ENCODE peak calls at places on chromosome 9, in five cellular contexts. One of them, this sample, is unnamed.

GRCh38 chr9:36276840-36277239 is 18.6 kb upstream of the GNE start:
- DNase-seq in fibroblast of the aortic adventitia: peak
- DNase-seq in vagina: no peak
- DNase-seq in AG04450: peak
- DNase-seq in suprapubic skin: no peak
- DNase-seq in this sample: peak

GRCh38 chr9:35618854-35619799 is 914 bp upstream of the CD72 start:
- DNase-seq in fibroblast of the aortic adventitia: no peak
- DNase-seq in vagina: no peak
- DNase-seq in AG04450: no peak
- DNase-seq in suprapubic skin: no peak
- DNase-seq in this sample: no peak

GRCh38 chr9:132498811-132499210 is 83.6 kb upstream of the BARHL1 start:
- DNase-seq in fibroblast of the aortic adventitia: no peak
- DNase-seq in vagina: no peak
- DNase-seq in AG04450: no peak
- DNase-seq in suprapubic skin: no peak
- DNase-seq in this sample: no peak

GRCh38 chr9:131095666-131096489 is 453 bp upstream of the AIF1L start:
- DNase-seq in fibroblast of the aortic adventitia: no peak
- DNase-seq in vagina: no peak
- DNase-seq in AG04450: no peak
- DNase-seq in suprapubic skin: no peak
- DNase-seq in this sample: no peak

GRCh38 chr9:19122490-19123042 is 4.7 kb downstream of the PLIN2 start:
- DNase-seq in fibroblast of the aortic adventitia: no peak
- DNase-seq in vagina: no peak
- DNase-seq in AG04450: no peak
- DNase-seq in suprapubic skin: peak
- DNase-seq in this sample: no peak

GRCh38 chr9:16442622-16443021 is 427.8 kb downstream of the BNC2 start:
- DNase-seq in fibroblast of the aortic adventitia: peak
- DNase-seq in vagina: no peak
- DNase-seq in AG04450: no peak
- DNase-seq in suprapubic skin: no peak
- DNase-seq in this sample: peak

GRCh38 chr9:134525070-134525815 is 116.4 kb upstream of the COL5A1 start:
- DNase-seq in fibroblast of the aortic adventitia: no peak
- DNase-seq in vagina: no peak
- DNase-seq in AG04450: no peak
- DNase-seq in suprapubic skin: peak
- DNase-seq in this sample: no peak

GRCh38 chr9:115522928-115523327 is 405.0 kb upstream of the TNC start:
- DNase-seq in fibroblast of the aortic adventitia: no peak
- DNase-seq in vagina: no peak
- DNase-seq in AG04450: no peak
- DNase-seq in suprapubic skin: no peak
- DNase-seq in this sample: no peak

GRCh38 chr9:113593682-113594281 is 130.3 kb downstream of the RGS3 start:
- DNase-seq in fibroblast of the aortic adventitia: peak
- DNase-seq in vagina: no peak
- DNase-seq in AG04450: peak
- DNase-seq in suprapubic skin: peak
- DNase-seq in this sample: peak

GRCh38 chr9:105405514-105406131 is 42.2 kb upstream of the FSD1L start:
- DNase-seq in fibroblast of the aortic adventitia: no peak
- DNase-seq in vagina: no peak
- DNase-seq in AG04450: no peak
- DNase-seq in suprapubic skin: no peak
- DNase-seq in this sample: no peak

GRCh38 chr9:33187519-33188218 is 20.5 kb upstream of the B4GALT1 start:
- DNase-seq in fibroblast of the aortic adventitia: peak
- DNase-seq in vagina: no peak
- DNase-seq in AG04450: no peak
- DNase-seq in suprapubic skin: no peak
- DNase-seq in this sample: no peak

GRCh38 chr9:4714266-4715016 is 26.6 kb downstream of the AK3 start:
- DNase-seq in fibroblast of the aortic adventitia: no peak
- DNase-seq in vagina: no peak
- DNase-seq in AG04450: peak
- DNase-seq in suprapubic skin: no peak
- DNase-seq in this sample: no peak

GRCh38 chr9:127538849-127539258 is 73.2 kb upstream of the STXBP1 start:
- DNase-seq in fibroblast of the aortic adventitia: peak
- DNase-seq in vagina: no peak
- DNase-seq in AG04450: no peak
- DNase-seq in suprapubic skin: no peak
- DNase-seq in this sample: no peak

GRCh38 chr9:116928884-116929283 is 241.8 kb downstream of the TRIM32 start:
- DNase-seq in fibroblast of the aortic adventitia: no peak
- DNase-seq in vagina: no peak
- DNase-seq in AG04450: no peak
- DNase-seq in suprapubic skin: no peak
- DNase-seq in this sample: peak

GRCh38 chr9:112245126-112245525 is 70.0 kb upstream of the SUSD1 start:
- DNase-seq in fibroblast of the aortic adventitia: no peak
- DNase-seq in vagina: no peak
- DNase-seq in AG04450: no peak
- DNase-seq in suprapubic skin: no peak
- DNase-seq in this sample: peak

GRCh38 chr9:70901741-70902140 is 219.7 kb downstream of the TRPM3 start:
- DNase-seq in fibroblast of the aortic adventitia: no peak
- DNase-seq in vagina: no peak
- DNase-seq in AG04450: no peak
- DNase-seq in suprapubic skin: no peak
- DNase-seq in this sample: peak

GRCh38 chr9:68705636-68706578 is 867 bp downstream of the PIP5K1B start:
- DNase-seq in fibroblast of the aortic adventitia: no peak
- DNase-seq in vagina: no peak
- DNase-seq in AG04450: no peak
- DNase-seq in suprapubic skin: no peak
- DNase-seq in this sample: no peak

GRCh38 chr9:134563397-134563796 is 78.2 kb upstream of the COL5A1 start:
- DNase-seq in fibroblast of the aortic adventitia: no peak
- DNase-seq in vagina: peak
- DNase-seq in AG04450: no peak
- DNase-seq in suprapubic skin: peak
- DNase-seq in this sample: no peak

GRCh38 chr9:137035507-137035834 is 3.6 kb upstream of the FUT7 start:
- DNase-seq in fibroblast of the aortic adventitia: no peak
- DNase-seq in vagina: no peak
- DNase-seq in AG04450: no peak
- DNase-seq in suprapubic skin: no peak
- DNase-seq in this sample: no peak

GRCh38 chr9:109313351-109313750 is 7.5 kb downstream of the EPB41L4B start:
- DNase-seq in fibroblast of the aortic adventitia: no peak
- DNase-seq in vagina: no peak
- DNase-seq in AG04450: no peak
- DNase-seq in suprapubic skin: no peak
- DNase-seq in this sample: no peak

GRCh38 chr9:89154218-89154617 is 24.4 kb downstream of the SHC3 start:
- DNase-seq in fibroblast of the aortic adventitia: no peak
- DNase-seq in vagina: no peak
- DNase-seq in AG04450: no peak
- DNase-seq in suprapubic skin: no peak
- DNase-seq in this sample: no peak

GRCh38 chr9:31290731-31291130 is 1093.7 kb upstream of the ACO1 start:
- DNase-seq in fibroblast of the aortic adventitia: no peak
- DNase-seq in vagina: no peak
- DNase-seq in AG04450: no peak
- DNase-seq in suprapubic skin: no peak
- DNase-seq in this sample: no peak

GRCh38 chr9:89461302-89461701 is 36.6 kb downstream of the SEMA4D start:
- DNase-seq in fibroblast of the aortic adventitia: peak
- DNase-seq in vagina: no peak
- DNase-seq in AG04450: peak
- DNase-seq in suprapubic skin: no peak
- DNase-seq in this sample: peak

GRCh38 chr9:120830865-120831264 is 11.9 kb downstream of the PSMD5 start:
- DNase-seq in fibroblast of the aortic adventitia: no peak
- DNase-seq in vagina: no peak
- DNase-seq in AG04450: no peak
- DNase-seq in suprapubic skin: no peak
- DNase-seq in this sample: no peak

GRCh38 chr9:21506910-21507795 is 25.0 kb upstream of the IFNE start:
- DNase-seq in fibroblast of the aortic adventitia: peak
- DNase-seq in vagina: no peak
- DNase-seq in AG04450: peak
- DNase-seq in suprapubic skin: no peak
- DNase-seq in this sample: peak

GRCh38 chr9:118515947-118516346 is 811.7 kb downstream of the TLR4 start:
- DNase-seq in fibroblast of the aortic adventitia: no peak
- DNase-seq in vagina: no peak
- DNase-seq in AG04450: no peak
- DNase-seq in suprapubic skin: no peak
- DNase-seq in this sample: no peak

GRCh38 chr9:137550958-137551655 is 572 bp upstream of the MRPL41 start:
- DNase-seq in fibroblast of the aortic adventitia: peak
- DNase-seq in vagina: no peak
- DNase-seq in AG04450: peak
- DNase-seq in suprapubic skin: peak
- DNase-seq in this sample: peak

GRCh38 chr9:32954642-32955041 is 46.8 kb downstream of the APTX start:
- DNase-seq in fibroblast of the aortic adventitia: peak
- DNase-seq in vagina: no peak
- DNase-seq in AG04450: no peak
- DNase-seq in suprapubic skin: no peak
- DNase-seq in this sample: peak

DNA sequence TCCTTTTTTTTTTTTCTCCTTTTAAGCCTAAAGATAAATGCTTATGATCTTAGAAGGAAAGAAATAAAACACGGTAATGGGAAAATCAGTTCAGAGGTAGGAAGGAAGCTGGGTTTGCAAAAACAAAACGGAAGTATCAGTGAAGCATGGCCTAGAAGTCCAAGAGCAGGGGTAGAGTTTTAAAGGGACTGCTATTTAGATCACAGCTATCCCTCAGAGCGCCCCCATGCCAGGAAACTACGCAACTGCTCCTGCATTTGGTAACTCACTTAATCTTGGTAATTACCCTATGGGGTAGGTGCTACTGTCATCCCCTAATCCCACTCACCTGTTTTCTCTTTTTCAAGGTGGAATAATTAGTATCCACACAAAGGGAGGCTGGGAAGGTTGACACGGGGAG is 16.0 kb downstream of the TLE1 start:
- DNase-seq in fibroblast of the aortic adventitia: no peak
- DNase-seq in vagina: no peak
- DNase-seq in AG04450: no peak
- DNase-seq in suprapubic skin: no peak
- DNase-seq in this sample: no peak
- TF ChIP-seq CTCF in fibroblast of the aortic adventitia: no peak
- TF ChIP-seq CTCF in vagina: no peak
- TF ChIP-seq CTCF in AG04450: no peak
- TF ChIP-seq CTCF in suprapubic skin: no peak
- TF ChIP-seq CTCF in this sample: no peak

DNA sequence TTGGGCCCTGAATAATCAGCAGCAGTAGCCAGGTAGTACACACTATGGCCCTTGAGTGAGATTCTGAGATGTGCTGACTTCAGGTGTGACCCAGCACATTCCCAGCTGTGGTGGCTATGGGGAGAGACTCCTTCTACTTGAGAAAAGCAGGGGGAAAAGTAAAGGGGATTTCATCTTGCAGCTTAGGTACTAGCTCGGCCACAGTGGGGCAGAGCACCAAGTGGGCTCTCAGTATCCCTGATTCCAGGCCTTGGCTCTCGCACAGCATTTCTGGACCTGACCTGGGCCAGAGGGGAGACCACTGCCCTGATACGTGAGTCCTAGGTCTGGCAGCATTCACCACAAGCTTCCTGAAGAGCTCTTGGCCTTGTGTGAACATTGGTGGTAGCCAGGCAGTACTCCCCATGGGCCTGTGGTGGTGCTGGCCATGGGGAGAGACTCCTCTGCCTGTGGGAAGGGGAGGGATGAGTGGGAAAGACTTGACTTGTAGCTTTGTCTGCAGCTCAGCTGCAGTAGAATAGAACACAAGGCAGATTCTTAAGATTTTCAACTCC is 27.6 kb downstream of the PTGS1 start:
- DNase-seq in fibroblast of the aortic adventitia: no peak
- DNase-seq in vagina: peak
- DNase-seq in AG04450: no peak
- DNase-seq in suprapubic skin: no peak
- DNase-seq in this sample: no peak
- TF ChIP-seq CTCF in fibroblast of the aortic adventitia: no peak
- TF ChIP-seq CTCF in vagina: no peak
- TF ChIP-seq CTCF in AG04450: no peak
- TF ChIP-seq CTCF in suprapubic skin: no peak
- TF ChIP-seq CTCF in this sample: no peak

DNA sequence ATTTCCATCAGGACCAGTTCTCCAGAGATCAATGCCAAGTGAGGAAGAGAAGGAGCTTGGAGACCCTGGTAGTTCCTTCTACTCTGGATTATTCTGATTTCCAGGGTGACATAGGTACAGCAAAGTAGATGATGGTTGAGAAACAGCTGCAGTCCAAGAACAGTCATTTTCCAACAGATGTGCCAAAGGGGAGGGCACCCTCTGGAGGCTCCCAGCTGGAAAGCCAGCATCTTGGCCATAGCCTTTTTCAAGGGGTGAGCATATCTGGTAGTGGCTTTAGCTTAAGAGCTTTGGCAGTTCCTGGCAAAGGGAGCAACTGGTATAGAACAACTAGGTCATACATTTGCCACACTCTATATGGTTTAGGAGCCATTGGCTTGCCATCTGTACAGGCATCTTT is 492.7 kb downstream of the RASEF start:
- DNase-seq in fibroblast of the aortic adventitia: no peak
- DNase-seq in vagina: no peak
- DNase-seq in AG04450: no peak
- DNase-seq in suprapubic skin: no peak
- DNase-seq in this sample: peak
- TF ChIP-seq CTCF in fibroblast of the aortic adventitia: no peak
- TF ChIP-seq CTCF in vagina: no peak
- TF ChIP-seq CTCF in AG04450: peak
- TF ChIP-seq CTCF in suprapubic skin: no peak
- TF ChIP-seq CTCF in this sample: peak

DNA sequence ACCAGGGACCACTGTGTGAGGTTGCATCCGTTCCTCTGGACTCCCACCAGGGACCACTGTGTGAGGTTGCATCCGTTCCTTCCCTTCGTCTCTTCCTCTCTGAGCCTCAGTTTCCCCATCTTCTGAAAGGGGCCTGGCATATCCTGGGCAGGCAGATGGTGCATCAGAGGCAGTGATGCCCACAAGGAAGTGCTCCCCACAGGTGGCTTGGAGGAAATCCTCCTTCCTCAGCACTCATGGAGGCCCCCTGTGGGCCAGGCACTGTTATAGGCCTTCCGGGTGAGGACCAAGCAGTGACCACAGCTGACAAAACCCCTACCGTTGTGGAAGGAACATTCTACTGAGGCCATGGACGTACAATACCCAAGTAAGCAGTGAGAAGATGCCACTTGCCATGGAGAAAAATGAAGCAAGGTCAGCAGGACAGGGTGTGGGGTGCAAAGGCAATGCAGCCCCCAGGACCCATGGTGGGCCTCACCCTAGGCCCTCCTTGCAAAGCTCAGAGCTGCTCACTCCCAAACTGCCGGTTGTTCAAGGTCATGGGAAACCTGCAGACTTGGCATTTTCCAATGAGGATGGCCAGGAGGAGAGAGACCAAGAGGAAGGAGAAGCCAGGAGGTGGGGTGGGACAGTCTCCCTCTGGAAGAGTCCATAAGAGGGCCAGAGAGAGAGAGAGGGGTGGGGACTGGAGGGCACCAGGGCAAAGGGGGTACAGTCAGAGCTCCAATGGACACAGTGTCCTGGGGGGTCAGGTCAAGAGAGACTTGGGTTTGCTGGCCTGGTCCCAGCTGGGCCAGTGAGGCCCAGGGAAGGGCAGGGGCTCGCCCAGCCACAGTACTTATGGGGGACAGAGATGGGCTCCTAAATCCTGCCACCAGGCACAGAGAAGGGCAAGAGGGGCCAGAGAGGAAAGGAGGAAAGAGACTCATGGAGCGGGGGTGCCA is 51.1 kb downstream of the C9orf50 start:
- DNase-seq in fibroblast of the aortic adventitia: no peak
- DNase-seq in vagina: no peak
- DNase-seq in AG04450: no peak
- DNase-seq in suprapubic skin: no peak
- DNase-seq in this sample: no peak
- TF ChIP-seq CTCF in fibroblast of the aortic adventitia: peak
- TF ChIP-seq CTCF in vagina: no peak
- TF ChIP-seq CTCF in AG04450: peak
- TF ChIP-seq CTCF in suprapubic skin: no peak
- TF ChIP-seq CTCF in this sample: peak

This sample was measured in bronchial epithelial cell.